ENCODE peak calls at places on chromosome 7, in six cellular contexts. R is activated CD4-positive, CD25-positive, alpha-beta regulatory T cell treated with anti-CD3 and anti-CD28 coated beads, Interleukin-2, amount 50 U/mL, for 72 hours; M is kidney glomerular epithelial cell; D is AG09309; B is NAMALWA; E is LoVo. X is an unnamed sample.
A peak's percentile ranks its signal among the peaks of the same experiment; 100 is the strongest.

GRCh38 chr7:114405427-114405826 is 9.2 kb upstream of the FOXP2 start:
- DNase-seq in R (no peak), B (peak; percentile 44), M (peak; percentile 64), D (no peak), E (peak; percentile 34), X (no peak)

GRCh38 chr7:46218461-46219202 is 297.6 kb upstream of the IGFBP3 start:
- DNase-seq in B (no peak), E (no peak), D (no peak), R (no peak), M (no peak), X (no peak)

GRCh38 chr7:157774495-157774894 is 437.7 kb downstream of the DNAJB6 start:
- DNase-seq in E (no peak), B (no peak), M (no peak), R (no peak), D (no peak), X (no peak)

GRCh38 chr7:16795624-16796023 is 9.2 kb downstream of the AGR2 start:
- DNase-seq in D (no peak), E (no peak), R (no peak), M (no peak), B (no peak), X (no peak)

GRCh38 chr7:74282748-74283459 is 6.3 kb upstream of the CLIP2 start:
- DNase-seq in B (no peak), M (no peak), D (no peak), R (no peak), E (no peak), X (no peak)

GRCh38 chr7:118186491-118186890 is 2.5 kb downstream of the LSM8 start:
- DNase-seq in M (no peak), B (no peak), D (no peak), E (no peak), R (no peak), X (no peak)

GRCh38 chr7:138064856-138065357 is 11.4 kb upstream of the AKR1D1 start:
- DNase-seq in R (no peak), E (no peak), D (peak; percentile 25), M (peak; percentile 13), B (no peak), X (peak; percentile 53)

GRCh38 chr7:79046061-79046460 is 407.4 kb downstream of the MAGI2 start:
- DNase-seq in D (no peak), B (no peak), R (no peak), E (no peak), M (no peak), X (no peak)

GRCh38 chr7:87359366-87359765 is 13.9 kb downstream of the CROT start:
- DNase-seq in B (no peak), E (peak; percentile 49), R (no peak), M (peak; percentile 42), D (no peak), X (peak; percentile 35)

GRCh38 chr7:106425017-106425719 is 140.4 kb upstream of the NAMPT start:
- DNase-seq in E (no peak), R (peak; percentile 56), B (peak; percentile 77), D (peak; percentile 100), M (peak; percentile 93), X (peak; percentile 100)

GRCh38 chr7:140031364-140031763 is 31.4 kb downstream of the PARP12 start:
- DNase-seq in E (no peak), R (no peak), M (no peak), B (no peak), D (no peak), X (no peak)

GRCh38 chr7:95794917-95795515 is 22.7 kb downstream of the DYNC1I1 start:
- DNase-seq in M (peak; percentile 33), D (no peak), E (peak; percentile 29), R (no peak), B (peak; percentile 70), X (no peak)

GRCh38 chr7:5997210-5997808 is 11.5 kb downstream of the PMS2 start:
- DNase-seq in B (peak; percentile 86), D (no peak), E (peak; percentile 52), R (no peak), M (peak; percentile 40), X (no peak)

GRCh38 chr7:132430863-132431822 is 145.1 kb downstream of the PLXNA4 start:
- DNase-seq in B (no peak), M (no peak), D (peak; percentile 83), E (peak; percentile 68), R (no peak), X (peak; percentile 61)

GRCh38 chr7:97390915-97391593 is 273.6 kb downstream of the SDHAF3 start:
- DNase-seq in E (no peak), M (no peak), R (no peak), D (no peak), B (no peak), X (no peak)

GRCh38 chr7:52525772-52526341 is 509.6 kb upstream of the POM121L12 start:
- DNase-seq in R (no peak), B (no peak), D (no peak), E (no peak), M (no peak), X (no peak)

GRCh38 chr7:92809397-92810241 is 26.8 kb downstream of the CDK6 start:
- DNase-seq in M (peak; percentile 87), R (no peak), D (peak; percentile 75), E (peak; percentile 93), B (peak; percentile 58), X (peak; percentile 86)

X was measured in epithelial cell of proximal tubule.